ENCODE peak calls at places on chromosomes 16 and 17, in eight cellular contexts. D is AG08395, N is NCI-H774, Z is suprapubic skin, P is AG10803, Q is fibroblast of the conjunctiva, L is T-cell, E is caudate nucleus. C is an unnamed sample.

GRCh38 chr17:67128700-67129099 is 84.3 kb downstream of the CACNG1 start:
- DNase-seq in D (no peak), E (no peak), N (no peak), Q (no peak), L (no peak), Z (no peak), P (no peak), C (no peak)

GRCh38 chr16:68889508-68890150 is 46.3 kb downstream of the TANGO6 start:
- DNase-seq in E (no peak), L (no peak), P (no peak), Q (no peak), N (no peak), D (no peak), Z (no peak), C (no peak)

GRCh38 chr17:72631568-72631967 is 460.9 kb downstream of the SLC39A11 start:
- DNase-seq in N (peak; percentile 94), E (no peak), Z (no peak), D (no peak), P (no peak), L (no peak), Q (no peak), C (no peak)

GRCh38 chr17:325270-325976 is 27.2 kb downstream of the RPH3AL start:
- DNase-seq in Z (no peak), Q (no peak), E (no peak), N (no peak), D (no peak), L (no peak), P (no peak), C (no peak)

GRCh38 chr17:61507667-61508066 is 55.4 kb downstream of the TBX4 start:
- DNase-seq in L (no peak), Q (no peak), D (no peak), Z (no peak), P (no peak), N (no peak), E (no peak), C (no peak)

GRCh38 chr17:38605230-38605851 is 411 bp downstream of the SRCIN1 start:
- DNase-seq in P (no peak), D (no peak), L (no peak), Z (no peak), E (no peak), N (no peak), Q (no peak), C (no peak)

GRCh38 chr17:41619162-41619933 is 5.0 kb downstream of the KRT17 start:
- DNase-seq in P (no peak), E (no peak), Z (no peak), N (no peak), Q (no peak), D (no peak), L (no peak), C (no peak)

GRCh38 chr16:84040823-84041391 is 1.7 kb downstream of the SLC38A8 start:
- DNase-seq in D (peak; percentile 68), P (peak; percentile 91), L (no peak), E (no peak), Z (no peak), N (no peak), Q (peak; percentile 78), C (no peak)

GRCh38 chr16:56606688-56607618 is 1.4 kb upstream of the MT2A start:
- DNase-seq in Z (peak; percentile 95), Q (peak; percentile 87), E (no peak), N (no peak), P (peak; percentile 99), L (no peak), D (peak; percentile 91), C (no peak)

GRCh38 chr17:72171703-72172670 is 51.2 kb downstream of the SOX9 start:
- DNase-seq in E (peak; percentile 18), N (no peak), L (no peak), Z (no peak), D (peak; percentile 34), P (no peak), Q (no peak), C (no peak)

GRCh38 chr16:84665359-84665758 is 17.0 kb downstream of the KLHL36 start:
- DNase-seq in Z (no peak), N (no peak), L (no peak), Q (no peak), D (no peak), E (no peak), P (no peak), C (no peak)

GRCh38 chr17:48470388-48471034 is 40.5 kb upstream of the SKAP1 start:
- DNase-seq in D (peak; percentile 64), E (no peak), N (no peak), P (peak; percentile 81), L (no peak), Z (no peak), Q (no peak), C (no peak)

GRCh38 chr17:7208027-7208571 is 11.5 kb downstream of the DLG4 start:
- DNase-seq in D (no peak), N (no peak), P (no peak), Z (no peak), E (no peak), Q (no peak), L (no peak), C (no peak)

GRCh38 chr16:89811321-89811720 is 5.1 kb downstream of the FANCA start:
- DNase-seq in D (no peak), L (no peak), E (no peak), Z (no peak), N (no peak), Q (no peak), P (no peak), C (no peak)

GRCh38 chr16:12391974-12392373 is 411.7 kb downstream of the CPPED1 start:
- DNase-seq in Q (no peak), D (no peak), E (no peak), L (no peak), N (no peak), P (no peak), Z (no peak), C (no peak)

GRCh38 chr16:50570808-50571598 is 22.8 kb downstream of the NKD1 start:
- DNase-seq in P (no peak), Q (no peak), D (no peak), E (no peak), L (no peak), Z (no peak), N (no peak), C (no peak)

GRCh38 chr16:75319513-75320401 is 68.3 kb upstream of the BCAR1 start:
- DNase-seq in Z (no peak), P (peak; percentile 93), E (no peak), D (peak; percentile 79), Q (peak; percentile 63), L (no peak), N (no peak), C (no peak)

GRCh38 chr17:73309727-73310555 is 1.9 kb downstream of the CDC42EP4 start:
- DNase-seq in L (no peak), Z (no peak), D (no peak), Q (no peak), E (no peak), P (no peak), N (no peak), C (no peak)

GRCh38 chr17:802901-803881 is 21.0 kb downstream of the MRM3 start:
- DNase-seq in D (no peak), N (no peak), Z (no peak), E (no peak), L (no peak), P (no peak), Q (no peak), C (no peak)

GRCh38 chr17:81414751-81415516 is 19.7 kb downstream of the BAHCC1 start:
- DNase-seq in Z (no peak), D (no peak), L (no peak), E (no peak), P (no peak), N (no peak), Q (no peak), C (no peak)

GRCh38 chr17:41335747-41336146 is 14.9 kb downstream of the KRT33A start:
- DNase-seq in L (no peak), N (no peak), P (no peak), E (no peak), D (no peak), Z (no peak), Q (no peak), C (no peak)

GRCh38 chr17:29131814-29132682 is 48.1 kb downstream of the MYO18A start:
- DNase-seq in Z (no peak), D (peak; percentile 94), P (peak; percentile 93), L (no peak), N (no peak), E (no peak), Q (peak; percentile 83), C (no peak)

GRCh38 chr16:75244844-75245758 is 6.3 kb downstream of the BCAR1 start:
- DNase-seq in Z (no peak), L (no peak), P (peak; percentile 96), D (peak; percentile 90), N (no peak), Q (peak; percentile 83), E (peak; percentile 91), C (no peak)

GRCh38 chr16:54934536-54935410 is 4.1 kb downstream of the IRX5 start:
- DNase-seq in Q (no peak), N (no peak), D (no peak), E (no peak), L (no peak), Z (peak; percentile 83), P (peak; percentile 56), C (no peak)